ENCODE peak calls at places on chromosomes 1 and 21, in six cellular contexts. L is SK-N-SH; Y is effector memory CD4-positive, alpha-beta T cell; C is AG04450; U is uterus; B is A673. J is an unnamed sample.

GRCh38 chr1:201637282-201638076 is 98.6 kb downstream of the NAV1 start:
- DNase-seq in L (peak; percentile 72), Y (no peak), C (no peak), U (no peak), B (peak; percentile 41), J (no peak)

GRCh38 chr1:97047412-97047793 is 325.8 kb downstream of the PTBP2 start:
- DNase-seq in L (no peak), Y (no peak), C (no peak), U (no peak), B (no peak), J (no peak)

GRCh38 chr1:198607714-198608113 is 31.1 kb upstream of the PTPRC start:
- DNase-seq in L (no peak), Y (no peak), C (no peak), U (no peak), B (no peak), J (no peak)

GRCh38 chr1:179251675-179252074 is 22.2 kb upstream of the ABL2 start:
- DNase-seq in L (peak; percentile 42), Y (no peak), C (no peak), U (no peak), B (peak; percentile 48), J (peak; percentile 7)

GRCh38 chr21:14918542-14918941 is 146.3 kb downstream of the NRIP1 start:
- DNase-seq in L (no peak), Y (no peak), C (no peak), U (no peak), B (no peak), J (no peak)

GRCh38 chr21:42093991-42094417 is 22.9 kb downstream of the UMODL1 start:
- DNase-seq in L (no peak), Y (no peak), C (peak; percentile 72), U (peak; percentile 29), B (peak; percentile 44), J (no peak)

GRCh38 chr1:223037845-223038244 is 105.2 kb downstream of the TLR5 start:
- DNase-seq in L (no peak), Y (no peak), C (no peak), U (no peak), B (no peak), J (no peak)

GRCh38 chr1:179228783-179229213 is 679 bp downstream of the ABL2 start:
- DNase-seq in L (peak; percentile 83), Y (no peak), C (no peak), U (peak; percentile 23), B (peak; percentile 44), J (peak; percentile 18)

GRCh38 chr1:210292276-210292851 is 36.3 kb upstream of the HHAT start:
- DNase-seq in L (peak; percentile 80), Y (no peak), C (no peak), U (peak; percentile 51), B (no peak), J (peak; percentile 7)

GRCh38 chr1:154328318-154329151 is 3.2 kb downstream of the ATP8B2 start:
- DNase-seq in L (peak; percentile 92), Y (peak; percentile 85), C (no peak), U (peak; percentile 89), B (peak; percentile 86), J (peak; percentile 83)

GRCh38 chr1:65148548-65149390 is 766 bp downstream of the AK4 start:
- DNase-seq in L (peak; percentile 85), Y (no peak), C (no peak), U (peak; percentile 47), B (peak; percentile 78), J (no peak)

GRCh38 chr1:25795955-25796806 is 3.8 kb upstream of the SELENON start:
- DNase-seq in L (no peak), Y (peak; percentile 42), C (no peak), U (no peak), B (no peak), J (no peak)

GRCh38 chr1:84847253-84848247 is 45.5 kb downstream of the LPAR3 start:
- DNase-seq in L (peak; percentile 77), Y (no peak), C (peak; percentile 89), U (peak; percentile 55), B (peak; percentile 55), J (no peak)
- H3K27ac ChIP-seq in L (peak overlapping the region; percentile 98), Y (no peak overlapping the region), C (no peak overlapping the region), U (peak overlapping the region; percentile 49), B (no peak overlapping the region), J (no peak overlapping the region)

DNA sequence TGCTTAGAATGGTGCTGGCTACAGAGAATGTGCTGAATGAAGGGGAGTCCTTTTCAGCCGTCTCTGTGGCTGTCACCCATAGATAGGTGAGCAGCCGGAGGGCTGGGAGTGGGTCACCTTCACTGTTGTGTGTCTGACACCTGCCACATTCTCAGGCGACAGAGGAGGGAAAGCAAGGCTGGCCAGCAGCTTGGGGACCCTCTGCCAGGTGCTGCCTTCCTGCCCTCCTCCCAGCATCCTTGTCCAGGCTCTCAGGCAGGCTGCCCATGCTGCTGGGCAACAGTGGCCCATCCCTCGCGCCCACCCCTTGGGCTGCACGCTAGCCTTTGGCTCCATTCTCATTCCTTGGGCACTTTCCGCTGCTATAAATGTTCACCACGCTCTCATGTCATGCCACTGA is 22.1 kb downstream of the CYB5RL start:
- DNase-seq in L (no peak), Y (no peak), C (no peak), U (no peak), B (no peak), J (no peak)
- H3K27ac ChIP-seq in L (no peak overlapping the region), Y (no peak overlapping the region), C (no peak overlapping the region), U (no peak overlapping the region), B (no peak overlapping the region), J (no peak overlapping the region)

DNA sequence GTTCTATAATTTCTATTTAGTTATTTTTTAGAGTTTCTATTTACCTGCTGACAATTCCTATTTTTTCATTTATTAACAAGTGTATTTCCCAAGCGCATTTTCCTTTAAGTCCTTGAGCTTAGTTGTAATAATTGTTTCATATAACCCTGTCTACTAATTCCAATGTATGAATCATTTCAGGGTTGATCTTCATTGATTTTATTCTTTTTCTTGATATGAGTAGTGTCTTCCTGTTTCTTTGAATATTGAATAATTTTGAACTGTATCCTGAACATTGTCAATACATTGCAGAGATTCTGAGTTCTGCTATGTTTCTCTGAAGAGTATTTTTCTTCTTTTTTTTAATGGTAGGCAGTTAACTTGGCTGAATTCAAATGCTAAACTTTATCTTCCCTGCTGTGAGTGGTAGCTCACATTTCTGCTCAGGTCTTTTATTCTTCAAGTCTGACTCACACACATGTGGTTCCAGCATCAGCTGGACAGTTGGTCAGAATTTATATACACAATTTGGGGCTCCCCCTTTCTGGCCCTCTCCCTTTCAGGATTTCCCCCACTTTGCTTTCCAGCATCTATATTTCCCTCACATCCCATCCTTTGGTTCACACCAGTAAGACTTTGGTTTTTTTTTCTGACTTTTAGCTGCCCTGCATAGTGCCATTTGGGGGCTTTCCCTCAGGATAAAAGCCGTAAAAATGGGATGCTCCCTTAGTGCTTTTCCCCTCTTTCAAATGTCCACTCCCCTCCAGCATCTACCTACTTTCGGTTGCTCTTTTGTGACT is 54.4 kb upstream of the WDR26 start:
- DNase-seq in L (no peak), Y (no peak), C (no peak), U (no peak), B (no peak), J (no peak)
- H3K27ac ChIP-seq in L (no peak overlapping the region), Y (no peak overlapping the region), C (no peak overlapping the region), U (no peak overlapping the region), B (no peak overlapping the region), J (no peak overlapping the region)

DNA sequence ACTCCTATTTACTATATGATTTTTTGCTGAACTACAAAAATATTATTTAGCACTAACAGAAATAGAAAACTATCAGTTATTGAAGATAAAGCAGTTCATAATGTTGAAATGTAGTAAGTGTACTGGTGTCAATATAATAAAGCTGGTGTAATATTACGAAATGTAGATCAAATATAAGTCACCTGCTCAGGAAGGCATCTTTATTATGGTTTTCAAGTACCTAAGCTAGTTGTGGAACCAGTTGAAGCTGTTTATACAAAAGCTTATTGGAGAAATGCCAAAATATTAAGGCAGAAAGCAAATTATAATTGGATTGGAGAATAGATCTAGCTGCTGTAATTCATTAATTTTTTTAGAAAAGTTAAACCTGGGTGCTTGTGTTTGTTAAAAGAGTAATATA is 6.2 kb upstream of the MARK1 start:
- DNase-seq in L (no peak), Y (no peak), C (no peak), U (no peak), B (no peak), J (no peak)
- H3K27ac ChIP-seq in L (no peak overlapping the region), Y (no peak overlapping the region), C (no peak overlapping the region), U (no peak overlapping the region), B (no peak overlapping the region), J (no peak overlapping the region)

DNA sequence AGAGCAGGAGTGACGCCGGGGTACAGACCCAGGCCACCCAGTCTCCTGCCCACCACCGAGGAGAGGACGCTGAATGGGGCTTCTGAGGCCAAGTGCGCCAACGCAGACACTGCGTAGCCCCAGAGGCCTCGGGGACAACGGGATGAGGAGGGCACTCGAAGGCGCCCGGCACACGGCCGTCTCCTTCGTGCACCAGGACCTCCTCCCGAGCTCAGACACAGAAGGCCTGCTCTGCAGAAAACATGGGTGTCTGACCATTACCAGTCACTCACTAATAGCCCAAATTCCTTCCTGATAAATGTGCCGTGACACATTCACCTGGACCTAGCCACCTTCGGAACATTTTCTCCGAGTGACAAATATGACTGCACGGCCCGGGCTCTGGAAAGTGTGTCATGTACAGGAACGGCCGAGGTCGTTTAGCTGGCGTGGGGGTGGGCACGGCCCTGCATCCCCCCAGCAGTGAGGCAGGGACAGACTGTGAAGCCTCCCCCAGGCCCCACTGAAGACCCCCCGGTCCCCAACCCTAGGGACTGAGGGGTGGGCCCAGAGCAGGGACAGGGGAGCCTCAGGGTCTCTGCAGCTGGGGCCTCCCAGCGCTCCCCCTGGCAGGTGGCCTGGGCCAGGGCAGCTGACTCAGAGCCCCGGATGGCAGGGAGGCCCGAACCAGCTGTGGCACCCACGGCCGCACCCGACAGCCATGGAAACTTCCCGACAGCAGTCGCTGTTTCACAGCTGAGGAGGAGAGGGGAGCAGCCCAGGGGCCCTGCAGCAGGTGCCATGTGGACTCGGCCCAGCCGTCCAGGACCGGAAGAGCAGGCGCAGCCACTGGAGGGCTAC is 16.7 kb upstream of the COL6A2 start:
- DNase-seq in L (no peak), Y (no peak), C (no peak), U (peak; percentile 26), B (no peak), J (no peak)
- H3K27ac ChIP-seq in L (peak overlapping the region; percentile 90), Y (no peak overlapping the region), C (no peak overlapping the region), U (peak overlapping the region; percentile 48), B (no peak overlapping the region), J (no peak overlapping the region)

DNA sequence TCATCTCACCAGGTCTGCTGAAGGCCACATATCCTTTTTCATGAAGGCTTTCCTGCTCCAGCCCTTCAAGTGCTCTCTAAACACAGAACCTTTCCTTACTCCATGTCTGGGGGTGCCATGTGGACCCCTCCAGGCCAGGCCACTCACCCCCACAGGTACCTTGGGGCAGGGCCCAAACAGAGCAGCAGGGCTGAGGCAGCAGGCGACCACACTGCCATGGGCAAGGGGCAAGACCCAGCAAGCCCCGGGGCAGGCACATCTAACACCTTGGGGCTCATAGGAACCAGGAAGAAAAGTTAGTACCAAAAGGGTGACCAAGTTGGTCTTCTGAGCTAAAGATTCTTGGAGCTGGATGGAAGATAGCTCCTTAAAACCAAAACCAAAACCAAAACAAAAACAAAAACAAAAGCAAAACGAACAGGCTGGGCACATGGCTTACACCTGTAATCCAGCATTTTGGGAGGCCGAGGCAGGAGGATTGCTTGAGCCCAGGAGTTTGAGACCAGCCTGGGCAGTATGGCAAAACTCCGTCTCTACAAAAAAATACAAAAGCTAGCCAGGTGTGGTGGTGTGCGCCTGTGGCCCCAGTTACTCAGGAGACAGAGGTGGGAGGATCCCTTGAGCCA is 63.7 kb downstream of the MRPL37 start:
- DNase-seq in L (no peak), Y (no peak), C (no peak), U (no peak), B (no peak), J (no peak)
- H3K27ac ChIP-seq in L (no peak overlapping the region), Y (no peak overlapping the region), C (no peak overlapping the region), U (no peak overlapping the region), B (no peak overlapping the region), J (no peak overlapping the region)